ENCODE peak calls at places on chromosomes 1 and 21, in eight cellular contexts. T, Y, O, J, N, Z, U and L are unnamed samples.

GRCh38 chr21:34702341-34702807 is 33.6 kb downstream of the CLIC6 start:
- DNase-seq in T (no peak), Y (no peak), O (no peak), J (no peak), N (no peak), Z (peak; percentile 6), U (no peak), L (no peak)

GRCh38 chr1:21868941-21869454 is 56.9 kb downstream of the LDLRAD2 start:
- DNase-seq in T (no peak), Y (no peak), O (no peak), J (no peak), N (peak; percentile 59), Z (no peak), U (no peak), L (no peak)

GRCh38 chr21:45294509-45295291 is 7.0 kb upstream of the POFUT2 start:
- DNase-seq in T (no peak), Y (peak; percentile 97), O (no peak), J (peak; percentile 12), N (no peak), Z (no peak), U (peak; percentile 42), L (peak; percentile 95)

GRCh38 chr1:33007190-33008050 is 29.3 kb downstream of the AK2 start:
- DNase-seq in T (no peak), Y (peak; percentile 89), O (peak; percentile 57), J (no peak), N (peak; percentile 51), Z (no peak), U (peak; percentile 76), L (peak; percentile 78)

GRCh38 chr21:38266732-38267131 is 9.9 kb downstream of the KCNJ15 start:
- DNase-seq in T (no peak), Y (no peak), O (no peak), J (no peak), N (no peak), Z (no peak), U (peak; percentile 54), L (no peak)

GRCh38 chr1:200146100-200146499 is 118.6 kb downstream of the NR5A2 start:
- DNase-seq in T (peak; percentile 50), Y (no peak), O (no peak), J (no peak), N (no peak), Z (no peak), U (no peak), L (no peak)

GRCh38 chr1:21020151-21020550 is 156.5 kb downstream of the EIF4G3 start:
- DNase-seq in T (no peak), Y (no peak), O (no peak), J (no peak), N (no peak), Z (no peak), U (no peak), L (no peak)

GRCh38 chr1:6396998-6397397 is 3.4 kb upstream of the ACOT7 start:
- DNase-seq in T (no peak), Y (no peak), O (no peak), J (no peak), N (no peak), Z (no peak), U (no peak), L (no peak)

GRCh38 chr1:204506091-204506968 is 9.9 kb upstream of the MDM4 start:
- DNase-seq in T (no peak), Y (peak; percentile 87), O (peak; percentile 41), J (peak; percentile 37), N (peak; percentile 86), Z (peak; percentile 86), U (peak; percentile 96), L (peak; percentile 90)

GRCh38 chr1:79295967-79296366 is 289.4 kb upstream of the ADGRL4 start:
- DNase-seq in T (no peak), Y (no peak), O (no peak), J (no peak), N (no peak), Z (no peak), U (no peak), L (no peak)

GRCh38 chr1:168220470-168220871 is 5.3 kb upstream of the SFT2D2 start:
- DNase-seq in T (no peak), Y (no peak), O (no peak), J (no peak), N (no peak), Z (no peak), U (no peak), L (no peak)

GRCh38 chr1:101112051-101112770 is 86.6 kb upstream of the DPH5 start:
- DNase-seq in T (peak; percentile 14), Y (peak; percentile 83), O (no peak), J (peak; percentile 32), N (no peak), Z (peak; percentile 21), U (no peak), L (peak; percentile 96)

GRCh38 chr1:82820816-82821215 is 1020.1 kb downstream of the ADGRL2 start:
- DNase-seq in T (no peak), Y (no peak), O (no peak), J (no peak), N (no peak), Z (no peak), U (no peak), L (no peak)

GRCh38 chr1:203440780-203441179 is 34.8 kb upstream of the PRELP start:
- DNase-seq in T (peak; percentile 48), Y (peak; percentile 65), O (peak; percentile 32), J (no peak), N (no peak), Z (peak; percentile 78), U (peak; percentile 42), L (peak; percentile 84)

GRCh38 chr1:153308540-153308939 is 4.2 kb downstream of the PGLYRP3 start:
- DNase-seq in T (no peak), Y (no peak), O (no peak), J (no peak), N (no peak), Z (no peak), U (no peak), L (no peak)

GRCh38 chr1:201268604-201269151 is 14.6 kb upstream of the PKP1 start:
- DNase-seq in T (no peak), Y (peak; percentile 12), O (no peak), J (no peak), N (no peak), Z (no peak), U (peak; percentile 87), L (peak; percentile 57)

GRCh38 chr1:184329255-184329953 is 57.4 kb upstream of the C1orf21 start:
- DNase-seq in T (no peak), Y (peak; percentile 56), O (no peak), J (no peak), N (no peak), Z (no peak), U (no peak), L (peak; percentile 69)

GRCh38 chr1:54287176-54287650 is 87.2 kb downstream of the MRPL37 start:
- DNase-seq in T (peak; percentile 63), Y (peak; percentile 55), O (peak; percentile 72), J (no peak), N (peak; percentile 44), Z (peak; percentile 22), U (no peak), L (peak; percentile 58)

GRCh38 chr1:33429332-33429731 is 1.6 kb downstream of the PHC2 start:
- DNase-seq in T (no peak), Y (no peak), O (no peak), J (no peak), N (no peak), Z (no peak), U (no peak), L (no peak)

GRCh38 chr1:115373305-115373704 is 35.3 kb upstream of the NGF start:
- DNase-seq in T (no peak), Y (no peak), O (no peak), J (no peak), N (no peak), Z (no peak), U (peak; percentile 89), L (peak; percentile 25)

GRCh38 chr1:158007949-158008386 is 14.5 kb downstream of the KIRREL1 start:
- DNase-seq in T (no peak), Y (no peak), O (no peak), J (no peak), N (no peak), Z (no peak), U (no peak), L (no peak)

GRCh38 chr1:230684146-230684545 is 29.8 kb downstream of the AGT start:
- DNase-seq in T (no peak), Y (no peak), O (no peak), J (no peak), N (no peak), Z (no peak), U (no peak), L (no peak)

GRCh38 chr1:156578006-156578405 is 1.5 kb upstream of the TTC24 start:
- DNase-seq in T (no peak), Y (no peak), O (no peak), J (no peak), N (no peak), Z (no peak), U (no peak), L (no peak)

GRCh38 chr1:53656062-53656915 is 82.7 kb downstream of the GLIS1 start:
- DNase-seq in T (no peak), Y (no peak), O (no peak), J (no peak), N (no peak), Z (no peak), U (no peak), L (no peak)

GRCh38 chr1:3539707-3540425 is 71.4 kb downstream of the MEGF6 start:
- DNase-seq in T (no peak), Y (peak; percentile 79), O (no peak), J (no peak), N (no peak), Z (peak; percentile 12), U (no peak), L (peak; percentile 57)

GRCh38 chr1:10074059-10074854 is 41.5 kb downstream of the UBE4B start:
- DNase-seq in T (peak; percentile 76), Y (peak; percentile 76), O (no peak), J (no peak), N (no peak), Z (peak; percentile 42), U (peak; percentile 90), L (peak; percentile 95)

GRCh38 chr1:5971471-5972197 is 20.6 kb downstream of the NPHP4 start:
- DNase-seq in T (no peak), Y (no peak), O (no peak), J (no peak), N (no peak), Z (no peak), U (no peak), L (no peak)

GRCh38 chr1:36847761-36848160 is 186.6 kb downstream of the GRIK3 start:
- DNase-seq in T (no peak), Y (no peak), O (peak; percentile 48), J (no peak), N (peak; percentile 100), Z (no peak), U (no peak), L (no peak)

GRCh38 chr1:31955917-31956736 is 18.0 kb upstream of the PTP4A2 start:
- DNase-seq in T (peak; percentile 73), Y (peak; percentile 95), O (peak; percentile 43), J (peak; percentile 56), N (no peak), Z (peak; percentile 24), U (peak; percentile 97), L (peak; percentile 99)

GRCh38 chr1:171897304-171897703 is 56.0 kb downstream of the DNM3 start:
- DNase-seq in T (no peak), Y (no peak), O (no peak), J (no peak), N (no peak), Z (no peak), U (no peak), L (no peak)